ENCODE peak calls at places on chromosomes 3 and 15, in four cellular contexts. I is right cardiac atrium, S is fibroblast of lung, J is transverse colon. R is an unnamed sample.

GRCh38 chr3:124483915-124484470 is 246.3 kb upstream of the UMPS start:
- DNase-seq in J (no peak), I (no peak), S (peak; percentile 44), R (no peak)

GRCh38 chr3:141109761-141110160 is 58.6 kb downstream of the SPSB4 start:
- DNase-seq in I (peak; percentile 22), S (no peak), J (no peak), R (no peak)

GRCh38 chr3:14563946-14564539 is 23.9 kb upstream of the GRIP2 start:
- DNase-seq in S (no peak), I (no peak), J (no peak), R (no peak)

GRCh38 chr15:71914092-71914491 is 103.7 kb downstream of the NR2E3 start:
- DNase-seq in S (no peak), I (no peak), J (no peak), R (no peak)

GRCh38 chr15:21260966-21261395 is 179.3 kb downstream of the POTEB3 start:
- DNase-seq in J (no peak), S (no peak), I (peak; percentile 13), R (peak; percentile 35)

GRCh38 chr15:67228286-67228685 is 26.2 kb downstream of the AAGAB start:
- DNase-seq in I (no peak), J (no peak), S (no peak), R (no peak)

GRCh38 chr3:171704814-171705213 is 105.5 kb downstream of the PLD1 start:
- DNase-seq in I (no peak), J (no peak), S (no peak), R (no peak)

GRCh38 chr3:60992395-60992794 is 258.9 kb downstream of the FHIT start:
- DNase-seq in I (no peak), J (no peak), S (no peak), R (no peak)

GRCh38 chr3:186097663-186098451 is 11.0 kb downstream of the ETV5 start:
- DNase-seq in I (peak; percentile 74), J (peak; percentile 67), S (peak; percentile 88), R (peak; percentile 84)

GRCh38 chr15:101022876-101023275 is 103.7 kb downstream of the LRRK1 start:
- DNase-seq in I (no peak), S (no peak), J (no peak), R (no peak)

GRCh38 chr3:133745981-133746721 is at the start of gene TF:
- DNase-seq in S (no peak), J (no peak), I (no peak), R (no peak)

GRCh38 chr3:115626006-115626409 is 2.7 kb downstream of the GAP43 start:
- DNase-seq in I (no peak), S (no peak), J (no peak), R (no peak)

GRCh38 chr15:90497912-90498311 is 31.8 kb upstream of the CRTC3 start:
- DNase-seq in I (no peak), S (no peak), J (peak; percentile 60), R (no peak)

GRCh38 chr3:127543441-127543840 is 47.1 kb downstream of the TPRA1 start:
- DNase-seq in J (no peak), I (no peak), S (no peak), R (no peak)

GRCh38 chr3:146519810-146520209 is 24.6 kb downstream of the PLSCR1 start:
- DNase-seq in S (no peak), J (no peak), I (no peak), R (no peak)

GRCh38 chr15:41304149-41304548 is 28.2 kb downstream of the OIP5 start:
- DNase-seq in I (no peak), S (no peak), J (no peak), R (no peak)

GRCh38 chr15:72118400-72118978 is at the start of gene SENP8:
- DNase-seq in S (no peak), I (no peak), J (no peak), R (no peak)

GRCh38 chr3:53570709-53571108 is 76.3 kb downstream of the CACNA1D start:
- DNase-seq in S (peak; percentile 25), I (peak; percentile 22), J (no peak), R (no peak)

GRCh38 chr15:62059818-62060115 is 480 bp downstream of the VPS13C start:
- DNase-seq in J (peak; percentile 76), S (peak; percentile 63), I (peak; percentile 39), R (peak; percentile 69)

GRCh38 chr3:178901204-178901603 is 170.4 kb downstream of the ZMAT3 start:
- DNase-seq in J (no peak), S (no peak), I (no peak), R (no peak)

GRCh38 chr3:50296721-50297383 is 2.4 kb downstream of the HYAL3 start:
- DNase-seq in J (no peak), I (no peak), S (no peak), R (no peak)

GRCh38 chr15:63441266-63441665 is 59.6 kb upstream of the CA12 start:
- DNase-seq in I (no peak), S (no peak), J (no peak), R (no peak)
- H3K27ac ChIP-seq in I (no peak overlapping the region), S (no peak overlapping the region), J (no peak overlapping the region), R (no peak overlapping the region)

GRCh38 chr3:99645277-99646106 is 7.1 kb downstream of the COL8A1 start:
- DNase-seq in S (peak; percentile 85), J (no peak), I (no peak), R (no peak)
- H3K4me1 ChIP-seq in S (peaks cover 24% of the 10 kb centered on the region), J (peaks cover 9% of the 10 kb centered on the region), I (no peaks in the 10 kb centered on the region), R (peaks cover 49% of the 10 kb centered on the region)

GRCh38 chr3:34212671-34213070 is 414.2 kb downstream of the PDCD6IP start:
- DNase-seq in I (peak; percentile 22), S (peak; percentile 10), J (no peak), R (no peak)

GRCh38 chr3:34213481-34213880 is 415.1 kb downstream of the PDCD6IP start:
- DNase-seq in J (no peak), S (no peak), I (no peak), R (no peak)

GRCh38 chr3:34207826-34208225 is 409.4 kb downstream of the PDCD6IP start:
- DNase-seq in I (no peak), J (no peak), S (no peak), R (no peak)

GRCh38 chr3:34216713-34217346 is 418.4 kb downstream of the PDCD6IP start:
- DNase-seq in S (no peak), I (no peak), J (no peak), R (no peak)

DNA sequence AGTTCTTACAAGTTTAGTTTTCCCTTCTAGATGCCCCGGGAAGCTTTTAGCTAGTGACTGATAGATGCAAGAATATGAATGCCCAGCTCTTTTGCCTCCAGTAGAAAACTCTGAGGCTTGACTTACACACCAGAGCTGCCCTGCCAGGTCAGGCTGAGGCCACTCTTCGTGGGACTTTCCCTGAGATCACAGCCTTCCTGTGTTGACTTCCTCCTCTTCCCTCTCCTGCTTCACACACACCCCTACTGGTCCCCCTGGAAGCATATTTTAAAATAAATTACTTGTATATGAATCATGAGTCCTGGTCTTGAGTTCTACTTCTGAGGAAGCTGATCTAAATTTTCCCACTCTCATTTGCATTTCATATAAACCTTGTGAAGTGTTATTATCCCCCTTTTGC is 413.7 kb downstream of the PDCD6IP start:
- DNase-seq in S (no peak), J (no peak), I (no peak), R (no peak)
- H3K27ac ChIP-seq in S (no peak overlapping the region), J (no peak overlapping the region), I (no peak overlapping the region), R (no peak overlapping the region)

GRCh38 chr3:23949784-23950183 is 4.7 kb downstream of the NR1D2 start:
- DNase-seq in J (peak; percentile 56), I (peak; percentile 42), S (no peak), R (peak; percentile 34)
- H3K4me1 ChIP-seq in J (peaks cover 45% of the 10 kb centered on the region), I (peaks cover 17% of the 10 kb centered on the region), S (peaks cover 14% of the 10 kb centered on the region), R (peaks cover 40% of the 10 kb centered on the region)

DNA sequence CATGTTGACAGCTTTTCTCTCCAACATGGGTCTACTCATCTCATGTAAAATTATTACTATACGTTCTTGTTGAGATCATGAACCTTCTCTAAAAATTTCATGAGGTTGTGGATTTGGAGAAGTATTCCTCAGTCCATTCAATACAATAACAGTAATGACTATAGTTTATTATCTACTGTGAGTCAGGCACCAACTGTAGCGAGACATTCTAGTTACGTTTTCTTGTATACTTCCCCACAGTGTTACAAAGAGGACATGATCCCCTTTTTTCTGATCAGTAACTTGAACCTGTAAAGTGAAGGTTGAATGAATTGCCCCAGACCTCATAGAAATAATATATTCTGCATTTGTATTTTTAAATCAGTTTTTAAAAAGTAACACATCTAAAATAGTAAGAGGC is 76.4 kb downstream of the AKAP13 start:
- DNase-seq in J (no peak), S (no peak), I (no peak), R (no peak)
- H3K27ac ChIP-seq in J (no peak overlapping the region), S (no peak overlapping the region), I (no peak overlapping the region), R (no peak overlapping the region)